ENCODE peak calls at places on chromosomes 13 and 19, in four cellular contexts. C is K562, Z is H1, W is HepG2. G is an unnamed sample.

GRCh38 chr13:33262069-33262487 is 23.5 kb downstream of the STARD13 start:
- DNase-seq in Z (no peak), C (no peak), W (peak), G (no peak)

GRCh38 chr19:54405628-54406027 is 9.6 kb upstream of the TTYH1 start:
- DNase-seq in Z (no peak), W (no peak), C (no peak), G (no peak)

GRCh38 chr13:46404732-46405097 is 17.7 kb upstream of the RUBCNL start:
- DNase-seq in Z (no peak), C (no peak), W (no peak), G (no peak)

GRCh38 chr13:51912091-51912490 is 50.3 kb downstream of the CCDC70 start:
- DNase-seq in Z (no peak), W (no peak), C (no peak), G (no peak)

GRCh38 chr19:29810504-29810871 is 1.3 kb upstream of the CCNE1 start:
- DNase-seq in C (peak), Z (no peak), W (no peak), G (no peak)

GRCh38 chr19:56837004-56837403 is 3.5 kb downstream of the PEG3 start:
- DNase-seq in C (no peak), Z (no peak), W (peak), G (no peak)

GRCh38 chr19:6127716-6128335 is 7.6 kb upstream of the ACSBG2 start:
- DNase-seq in W (no peak), Z (no peak), C (no peak), G (no peak)

GRCh38 chr19:41226053-41226873 is 7.2 kb downstream of the AXL start:
- DNase-seq in Z (peak), C (peak), W (peak), G (no peak)

GRCh38 chr19:51546650-51547396 is 15.4 kb upstream of the SIGLEC6 start:
- DNase-seq in W (no peak), C (peak), Z (no peak), G (no peak)

GRCh38 chr13:24273926-24274325 is 35.5 kb upstream of the C1QTNF9 start:
- DNase-seq in W (no peak), Z (no peak), C (no peak), G (no peak)

GRCh38 chr19:934865-935422 is 9.1 kb downstream of the ARID3A start:
- DNase-seq in C (no peak), Z (no peak), W (peak), G (no peak)

DNA sequence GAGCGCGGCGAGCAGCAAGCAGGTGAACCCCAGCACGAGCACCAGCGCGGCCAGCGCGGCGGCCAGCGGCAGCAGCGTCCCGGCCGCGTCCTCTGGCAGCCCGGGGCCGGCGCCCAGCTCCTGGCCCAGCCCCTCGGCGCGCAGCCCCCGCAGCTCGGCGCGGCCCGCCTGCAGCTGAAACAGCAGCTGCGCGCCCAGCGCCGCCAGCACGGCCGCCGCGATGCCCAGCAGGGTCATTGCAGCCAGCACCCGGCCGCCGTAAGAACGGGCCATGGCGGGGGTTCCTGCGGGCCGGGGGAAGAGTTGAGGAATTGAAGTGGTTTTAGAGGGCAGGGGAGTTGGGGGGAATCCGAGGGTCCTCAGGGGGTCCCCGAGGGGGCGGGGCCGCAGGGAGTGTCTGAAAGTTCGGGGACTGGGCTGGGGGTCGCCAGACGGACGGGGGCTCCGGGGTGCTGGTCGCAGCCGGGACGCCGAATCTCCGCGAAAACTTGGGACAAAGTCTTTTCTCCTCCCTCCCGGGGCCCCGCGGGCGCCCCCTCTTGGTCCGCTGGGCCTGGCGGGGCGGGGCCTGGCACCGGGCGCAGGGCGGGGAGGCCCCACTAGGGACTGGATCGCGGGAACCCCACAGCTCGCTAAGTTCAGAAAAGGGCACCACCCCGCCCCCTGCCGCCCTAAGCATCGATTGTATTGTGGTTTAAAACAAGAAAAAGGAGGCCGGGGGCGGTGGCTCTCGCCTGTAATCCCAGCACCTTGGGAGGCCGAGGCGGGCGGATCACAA is at the start of gene TMEM221:
- DNase-seq in C (peak), W (no peak), Z (peak), G (no peak)
- H2AFZ ChIP-seq in C (peak), W (no peak), Z (no peak), G (no peak)

DNA sequence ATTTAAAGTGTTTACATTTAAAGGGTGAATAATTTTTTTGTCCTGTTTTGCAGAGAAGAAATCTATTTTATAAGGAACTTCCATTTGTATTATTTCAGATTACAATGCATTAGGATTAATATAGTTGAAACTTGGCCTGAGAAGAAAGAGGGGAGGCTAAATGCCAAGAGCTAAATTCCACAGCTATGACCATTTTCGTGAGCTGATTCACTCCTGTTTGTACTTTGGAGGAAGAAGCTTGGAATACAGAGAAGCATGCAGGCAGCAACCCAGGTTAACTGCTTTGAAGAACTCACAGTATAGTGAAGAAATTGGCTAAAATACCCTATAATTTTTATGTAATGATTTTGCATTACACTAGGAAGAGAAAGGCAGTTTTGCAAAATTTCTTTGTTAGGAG is 309.4 kb upstream of the KLF12 start:
- DNase-seq in W (no peak), C (no peak), Z (no peak), G (no peak)
- TF ChIP-seq SRF in W (no peak), C (no peak), Z (no peak), G (no peak)

DNA sequence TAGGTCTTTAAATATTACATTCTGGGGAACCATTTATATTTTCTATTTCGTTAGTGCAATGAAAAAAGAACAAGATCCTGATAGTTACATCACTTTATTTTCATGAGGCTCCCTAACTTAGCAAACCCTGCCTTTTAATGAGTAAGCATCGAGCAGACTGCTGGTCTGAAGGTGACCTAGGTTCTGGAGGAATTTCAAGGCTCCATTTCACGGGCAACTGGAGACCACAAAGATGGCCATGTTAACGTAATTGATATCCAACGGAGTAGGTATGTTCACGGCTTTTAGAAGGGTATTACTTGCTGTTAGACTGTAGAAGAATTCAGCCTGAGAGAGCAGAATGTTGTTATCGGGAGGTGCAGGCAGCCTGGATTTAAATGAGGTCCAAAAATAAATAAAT is 1597.6 kb downstream of the EFNB2 start:
- DNase-seq in C (no peak), W (no peak), Z (no peak), G (no peak)
- H2AFZ ChIP-seq in C (no peak), W (no peak), Z (peak), G (peak)

DNA sequence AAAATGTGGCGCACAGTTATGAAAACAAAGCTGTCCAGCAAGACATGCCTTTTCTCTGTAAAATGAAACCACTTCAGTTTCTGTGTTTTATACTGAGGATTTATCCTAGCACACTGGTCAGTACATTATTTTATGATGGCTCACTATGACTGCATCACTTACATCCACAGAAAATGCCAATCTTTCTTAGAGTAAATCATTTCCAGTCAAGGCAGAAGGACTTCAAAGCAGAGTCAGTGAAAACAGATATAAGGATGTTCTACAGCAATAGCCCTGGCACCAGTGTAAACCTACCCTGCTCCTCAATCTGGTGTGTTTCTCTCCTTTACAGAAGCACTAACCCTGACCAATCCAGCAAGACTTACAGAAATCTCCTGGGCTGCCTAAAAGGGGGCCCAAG is 473.5 kb downstream of the GPC6 start:
- DNase-seq in Z (no peak), C (no peak), W (no peak), G (no peak)
- TF ChIP-seq SRF in Z (no peak), C (no peak), W (no peak), G (no peak)

DNA sequence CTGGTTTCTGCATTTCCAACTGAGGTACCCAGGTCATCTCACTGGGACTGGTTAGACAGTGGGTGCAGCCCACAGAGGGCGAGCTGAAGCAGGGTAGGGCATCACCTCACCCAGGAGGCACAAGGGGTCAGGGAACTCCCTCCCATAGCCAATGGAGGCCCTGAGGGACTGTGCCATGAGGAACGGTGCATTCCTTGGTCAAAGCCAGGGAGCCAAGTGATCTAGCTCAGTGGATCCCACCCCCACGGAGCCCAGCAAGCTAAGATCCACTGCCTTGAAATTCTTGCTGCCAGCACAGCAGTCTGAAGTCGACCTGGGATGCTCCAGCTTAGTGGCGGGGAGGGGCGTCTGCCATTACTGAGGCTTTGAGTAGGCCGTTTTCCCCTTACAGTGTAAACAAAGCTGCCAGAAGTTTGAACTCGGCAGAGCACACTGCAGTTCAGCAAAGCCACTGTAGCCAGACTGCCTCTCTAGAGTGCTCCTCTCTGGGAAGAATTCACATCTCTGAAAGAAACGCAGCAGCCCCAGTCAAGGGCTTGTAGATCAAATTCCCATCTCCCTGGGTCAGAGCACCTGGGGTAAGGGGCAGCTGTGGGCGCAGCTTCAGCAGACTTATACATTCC is 1386.6 kb upstream of the PCDH9 start:
- DNase-seq in Z (no peak), C (no peak), W (peak), G (no peak)
- H2AFZ ChIP-seq in Z (no peak), C (no peak), W (no peak), G (no peak)

GRCh38 chr19:49981603-49982593 is 20.9 kb upstream of the SIGLEC11 start:
- DNase-seq in W (no peak), Z (no peak), C (peak), G (no peak)
- TF ChIP-seq SRF in W (no peak), Z (no peak), C (no peak), G (no peak)

GRCh38 chr13:106468948-106469590 is 66.4 kb downstream of the EFNB2 start:
- DNase-seq in W (no peak), C (no peak), Z (no peak), G (no peak)
- H2AFZ ChIP-seq in W (no peak), C (no peak), Z (peak), G (no peak)

DNA sequence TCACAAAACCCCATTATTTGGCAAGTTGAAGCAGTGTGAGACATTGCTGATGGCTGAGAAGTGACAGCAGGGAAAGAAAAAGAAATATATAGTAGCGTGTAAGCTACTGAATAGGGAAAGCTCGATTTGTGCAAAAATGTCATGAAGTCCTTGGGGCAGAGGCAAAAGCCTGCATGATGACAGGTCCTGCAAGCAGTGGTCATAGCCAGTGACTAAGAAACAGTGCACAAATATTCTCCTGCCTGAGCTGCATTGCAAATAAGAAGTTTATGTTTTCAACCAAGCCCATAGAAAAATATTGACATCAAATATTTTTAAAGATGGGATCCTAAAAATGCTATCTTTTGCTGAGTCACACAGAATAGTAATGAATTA is 270.0 kb downstream of the SLITRK6 start:
- DNase-seq in Z (no peak), C (no peak), W (no peak), G (no peak)
- TF ChIP-seq SRF in Z (no peak), C (no peak), W (no peak), G (no peak)